ENCODE peak calls at places on chromosomes 2 and 18, in nine cellular contexts. A is IMR-90, I is prostate gland, G is esophagus squamous epithelium, D is ovary, Q is transverse colon, B is endothelial cell of umbilical vein, W is adrenal gland, T is A549. M is an unnamed sample.

GRCh38 chr2:108069515-108070310 is 83.4 kb downstream of the SLC5A7 start:
- DNase-seq in A (no peak), I (no peak), G (no peak), D (no peak), Q (no peak), B (no peak), W (no peak), T (peak; percentile 21), M (no peak)

GRCh38 chr2:200615247-200615646 is 29.4 kb downstream of the AOX1 start:
- DNase-seq in A (peak; percentile 78), I (no peak), G (no peak), D (no peak), Q (no peak), B (peak; percentile 21), W (peak; percentile 36), T (peak; percentile 32), M (no peak)

GRCh38 chr2:69544951-69545350 is 98.6 kb downstream of the AAK1 start:
- DNase-seq in A (no peak), I (no peak), G (no peak), D (no peak), Q (no peak), B (no peak), W (no peak), T (no peak), M (no peak)

GRCh38 chr2:193783681-193784080 is 1588.9 kb upstream of the TMEFF2 start:
- DNase-seq in A (no peak), I (no peak), G (no peak), D (no peak), Q (no peak), B (no peak), W (no peak), T (no peak), M (no peak)

GRCh38 chr2:126911111-126911796 is 12.6 kb downstream of the TEX51 start:
- DNase-seq in A (no peak), I (no peak), G (no peak), D (no peak), Q (no peak), B (no peak), W (no peak), T (no peak), M (no peak)

GRCh38 chr2:78455586-78455985 is 569.9 kb upstream of the REG3G start:
- DNase-seq in A (no peak), I (no peak), G (no peak), D (no peak), Q (no peak), B (no peak), W (no peak), T (no peak), M (no peak)

GRCh38 chr2:69083126-69083733 is 70.3 kb downstream of the ANTXR1 start:
- DNase-seq in A (peak; percentile 45), I (no peak), G (no peak), D (no peak), Q (no peak), B (peak; percentile 49), W (peak; percentile 62), T (peak; percentile 23), M (no peak)

GRCh38 chr2:96739051-96739632 is 722 bp downstream of the LMAN2L start:
- DNase-seq in A (no peak), I (no peak), G (no peak), D (no peak), Q (no peak), B (no peak), W (no peak), T (no peak), M (no peak)

GRCh38 chr18:74499633-74500032 is 3.5 kb downstream of the CNDP2 start:
- DNase-seq in A (no peak), I (peak; percentile 82), G (peak; percentile 27), D (peak; percentile 46), Q (peak; percentile 84), B (no peak), W (peak; percentile 71), T (no peak), M (peak; percentile 88)

GRCh38 chr2:37570773-37571570 is 100.5 kb downstream of the CDC42EP3 start:
- DNase-seq in A (peak; percentile 93), I (no peak), G (no peak), D (no peak), Q (no peak), B (no peak), W (peak; percentile 21), T (no peak), M (no peak)

GRCh38 chr2:102000813-102001766 is 9.3 kb downstream of the IL1R2 start:
- DNase-seq in A (no peak), I (no peak), G (no peak), D (no peak), Q (no peak), B (no peak), W (no peak), T (no peak), M (no peak)

GRCh38 chr2:97657986-97658690 is 5.7 kb downstream of the ACTR1B start:
- DNase-seq in A (no peak), I (no peak), G (no peak), D (no peak), Q (no peak), B (no peak), W (no peak), T (no peak), M (no peak)

GRCh38 chr2:60549250-60550150 is 4.0 kb downstream of the BCL11A start:
- DNase-seq in A (no peak), I (peak; percentile 34), G (no peak), D (no peak), Q (peak; percentile 46), B (peak; percentile 7), W (peak; percentile 54), T (no peak), M (peak; percentile 26)

GRCh38 chr2:98730851-98731708 is at the start of gene MGAT4A:
- DNase-seq in A (no peak), I (peak; percentile 58), G (no peak), D (peak; percentile 47), Q (peak; percentile 88), B (peak; percentile 52), W (peak; percentile 79), T (peak; percentile 63), M (peak; percentile 82)

GRCh38 chr2:177392373-177393246 is at the start of gene AGPS:
- DNase-seq in A (peak; percentile 52), I (peak; percentile 22), G (peak; percentile 10), D (peak; percentile 63), Q (peak; percentile 86), B (peak; percentile 72), W (peak; percentile 78), T (peak; percentile 59), M (peak; percentile 80)

GRCh38 chr18:68507781-68508180 is 207.1 kb downstream of the TMX3 start:
- DNase-seq in A (peak; percentile 57), I (no peak), G (no peak), D (no peak), Q (no peak), B (no peak), W (no peak), T (no peak), M (no peak)

DNA sequence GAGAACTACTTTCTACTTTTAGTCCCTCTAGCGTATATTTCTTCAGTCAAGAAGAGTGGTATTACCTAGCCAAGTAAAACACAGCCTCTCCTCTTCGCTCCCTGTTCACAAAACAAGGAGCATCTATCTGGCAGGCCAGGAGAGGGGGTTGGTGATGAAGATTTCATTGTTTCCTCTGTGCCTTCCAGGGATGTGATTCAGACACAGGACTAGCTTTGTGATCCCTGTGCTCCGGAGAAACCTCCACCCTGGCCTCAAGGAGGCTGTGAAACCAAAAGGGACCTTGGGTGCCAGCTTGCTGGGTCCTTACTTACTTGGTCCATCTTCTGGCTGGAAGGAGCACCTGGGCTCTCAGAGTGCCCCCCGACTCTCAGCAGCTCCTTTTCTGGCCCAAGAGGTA is 5.7 kb downstream of the RHOB start:
- DNase-seq in A (peak; percentile 39), I (no peak), G (no peak), D (no peak), Q (no peak), B (no peak), W (peak; percentile 53), T (no peak), M (no peak)
- TF ChIP-seq CTCF in A (peak; percentile 24), I (peak; percentile 58), G (peak; percentile 8), D (no peak), Q (peak; percentile 20), B (peak; percentile 36), W (peak; percentile 41), T (no peak), M (no peak)

GRCh38 chr2:43225788-43226557 is 433 bp downstream of the ZFP36L2 start:
- DNase-seq in A (peak; percentile 68), I (peak; percentile 37), G (no peak), D (peak; percentile 58), Q (no peak), B (peak; percentile 69), W (peak; percentile 67), T (peak; percentile 65), M (peak; percentile 39)
- TF ChIP-seq POLR2A in A (no peak), I (peak; percentile 21), G (no peak), D (no peak), Q (peak; percentile 93), B (no peak), W (no peak), T (peak; percentile 84), M (peak; percentile 72)

DNA sequence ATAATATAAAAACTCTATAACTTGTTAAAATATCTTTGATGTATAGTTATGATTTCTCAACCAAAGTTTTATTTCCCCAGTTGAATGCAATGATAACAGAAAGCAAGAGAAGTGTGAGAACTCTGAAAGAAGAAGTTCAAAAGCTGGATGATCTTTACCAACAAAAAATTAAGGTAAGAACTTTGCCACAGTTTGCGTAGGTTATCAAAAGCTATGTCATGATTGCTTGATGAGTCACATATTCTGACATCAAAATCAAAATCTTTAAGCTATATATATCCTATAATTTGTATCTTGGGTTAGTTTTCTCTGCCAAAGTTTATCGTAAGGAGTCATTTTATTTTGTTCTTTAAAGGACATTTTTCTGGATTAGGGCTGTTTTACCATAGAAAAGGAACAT is 35.0 kb downstream of the NDC80 start:
- DNase-seq in A (no peak), I (no peak), G (no peak), D (no peak), Q (no peak), B (peak; percentile 30), W (no peak), T (no peak), M (no peak)
- H3K27ac ChIP-seq in A (peak overlapping the region; percentile 23), I (no peak overlapping the region), G (peak overlapping the region; percentile 40), D (no peak overlapping the region), Q (peak overlapping the region; percentile 4), B (no peak overlapping the region), W (no peak overlapping the region), T (no peak overlapping the region), M (no peak overlapping the region)

GRCh38 chr18:12059334-12060181 is 34.1 kb upstream of the ANKRD62 start:
- DNase-seq in A (no peak), I (no peak), G (no peak), D (no peak), Q (no peak), B (no peak), W (no peak), T (no peak), M (no peak)

GRCh38 chr18:12060182-12060870 is 33.3 kb upstream of the ANKRD62 start:
- DNase-seq in A (no peak), I (no peak), G (no peak), D (no peak), Q (no peak), B (no peak), W (no peak), T (peak; percentile 21), M (no peak)

GRCh38 chr18:12056884-12057402 is 36.7 kb upstream of the ANKRD62 start:
- DNase-seq in A (no peak), I (no peak), G (no peak), D (no peak), Q (no peak), B (no peak), W (no peak), T (no peak), M (no peak)

GRCh38 chr18:12056034-12056883 is 37.4 kb upstream of the ANKRD62 start:
- DNase-seq in A (no peak), I (no peak), G (no peak), D (no peak), Q (no peak), B (no peak), W (no peak), T (no peak), M (no peak)

GRCh38 chr18:12057419-12058039 is 36.1 kb upstream of the ANKRD62 start:
- DNase-seq in A (no peak), I (no peak), G (no peak), D (no peak), Q (no peak), B (no peak), W (no peak), T (no peak), M (no peak)
- TF ChIP-seq CTCF in A (no peak), I (no peak), G (no peak), D (no peak), Q (no peak), B (peak; percentile 20), W (no peak), T (no peak), M (no peak)